ENCODE peak calls at places on chromosome 15, in nine cellular contexts. Q is fibroblast of lung; I is IMR-90; A is PC-9; F is A549; G is ascending aorta; J is hepatocyte; C is uterus; N is CD8-positive, alpha-beta T cell. V is an unnamed sample.
A peak's percentile ranks its signal among the peaks of the same experiment; 100 is the strongest.

GRCh38 chr15:92843326-92843725 is 56.8 kb upstream of the CHD2 start:
- DNase-seq in Q (no peak), I (no peak), A (no peak), F (no peak), G (no peak), J (no peak), C (no peak), N (no peak), V (no peak)

GRCh38 chr15:90414408-90415028 is 26.5 kb downstream of the IQGAP1 start:
- DNase-seq in Q (peak; percentile 60), I (peak; percentile 91), A (no peak), F (peak; percentile 41), G (no peak), J (peak; percentile 37), C (no peak), N (no peak), V (no peak)

GRCh38 chr15:49026700-49027099 is 19.5 kb downstream of the SECISBP2L start:
- DNase-seq in Q (no peak), I (no peak), A (no peak), F (no peak), G (no peak), J (no peak), C (no peak), N (no peak), V (no peak)

GRCh38 chr15:90300988-90301715 is 35.7 kb downstream of the NGRN start:
- DNase-seq in Q (peak; percentile 35), I (peak; percentile 25), A (peak; percentile 21), F (peak; percentile 84), G (no peak), J (peak; percentile 68), C (peak; percentile 56), N (peak; percentile 72), V (peak; percentile 26)

GRCh38 chr15:51688863-51689262 is 7.6 kb downstream of the SCG3 start:
- DNase-seq in Q (no peak), I (peak; percentile 7), A (no peak), F (peak; percentile 28), G (no peak), J (no peak), C (no peak), N (no peak), V (no peak)

GRCh38 chr15:73231661-73232443 is 136.9 kb downstream of the HCN4 start:
- DNase-seq in Q (peak; percentile 36), I (peak; percentile 76), A (no peak), F (no peak), G (no peak), J (no peak), C (no peak), N (no peak), V (no peak)

GRCh38 chr15:67335534-67336222 is 81.1 kb downstream of the IQCH start:
- DNase-seq in Q (no peak), I (no peak), A (no peak), F (no peak), G (no peak), J (no peak), C (no peak), N (no peak), V (no peak)

GRCh38 chr15:52256366-52256765 is 39.2 kb downstream of the MYO5C start:
- DNase-seq in Q (peak; percentile 89), I (peak; percentile 80), A (peak; percentile 55), F (peak; percentile 80), G (peak; percentile 21), J (peak; percentile 81), C (peak; percentile 65), N (peak; percentile 83), V (peak; percentile 66)

GRCh38 chr15:31177936-31178335 is 76.4 kb upstream of the TRPM1 start:
- DNase-seq in Q (no peak), I (no peak), A (no peak), F (no peak), G (no peak), J (no peak), C (no peak), N (no peak), V (no peak)

GRCh38 chr15:56760186-56760585 is 26.9 kb upstream of the ZNF280D start:
- DNase-seq in Q (peak; percentile 16), I (peak; percentile 21), A (peak; percentile 4), F (no peak), G (no peak), J (peak; percentile 39), C (no peak), N (no peak), V (no peak)

GRCh38 chr15:37053070-37053653 is 47.2 kb downstream of the MEIS2 start:
- DNase-seq in Q (peak; percentile 24), I (peak; percentile 54), A (no peak), F (no peak), G (no peak), J (no peak), C (no peak), N (no peak), V (no peak)

GRCh38 chr15:96359772-96360498 is 29.4 kb downstream of the NR2F2 start:
- DNase-seq in Q (peak; percentile 53), I (no peak), A (no peak), F (no peak), G (no peak), J (no peak), C (peak; percentile 81), N (no peak), V (no peak)

GRCh38 chr15:82146990-82147461 is 101.2 kb upstream of the MEX3B start:
- DNase-seq in Q (peak; percentile 67), I (peak; percentile 90), A (peak; percentile 45), F (peak; percentile 49), G (no peak), J (peak; percentile 25), C (no peak), N (no peak), V (no peak)

GRCh38 chr15:39974656-39975230 is 40.8 kb downstream of the EIF2AK4 start:
- DNase-seq in Q (no peak), I (peak; percentile 24), A (no peak), F (no peak), G (no peak), J (no peak), C (no peak), N (no peak), V (no peak)

GRCh38 chr15:39979606-39980005 is 45.7 kb downstream of the EIF2AK4 start:
- DNase-seq in Q (peak; percentile 54), I (peak; percentile 10), A (no peak), F (no peak), G (no peak), J (no peak), C (no peak), N (no peak), V (no peak)

DNA sequence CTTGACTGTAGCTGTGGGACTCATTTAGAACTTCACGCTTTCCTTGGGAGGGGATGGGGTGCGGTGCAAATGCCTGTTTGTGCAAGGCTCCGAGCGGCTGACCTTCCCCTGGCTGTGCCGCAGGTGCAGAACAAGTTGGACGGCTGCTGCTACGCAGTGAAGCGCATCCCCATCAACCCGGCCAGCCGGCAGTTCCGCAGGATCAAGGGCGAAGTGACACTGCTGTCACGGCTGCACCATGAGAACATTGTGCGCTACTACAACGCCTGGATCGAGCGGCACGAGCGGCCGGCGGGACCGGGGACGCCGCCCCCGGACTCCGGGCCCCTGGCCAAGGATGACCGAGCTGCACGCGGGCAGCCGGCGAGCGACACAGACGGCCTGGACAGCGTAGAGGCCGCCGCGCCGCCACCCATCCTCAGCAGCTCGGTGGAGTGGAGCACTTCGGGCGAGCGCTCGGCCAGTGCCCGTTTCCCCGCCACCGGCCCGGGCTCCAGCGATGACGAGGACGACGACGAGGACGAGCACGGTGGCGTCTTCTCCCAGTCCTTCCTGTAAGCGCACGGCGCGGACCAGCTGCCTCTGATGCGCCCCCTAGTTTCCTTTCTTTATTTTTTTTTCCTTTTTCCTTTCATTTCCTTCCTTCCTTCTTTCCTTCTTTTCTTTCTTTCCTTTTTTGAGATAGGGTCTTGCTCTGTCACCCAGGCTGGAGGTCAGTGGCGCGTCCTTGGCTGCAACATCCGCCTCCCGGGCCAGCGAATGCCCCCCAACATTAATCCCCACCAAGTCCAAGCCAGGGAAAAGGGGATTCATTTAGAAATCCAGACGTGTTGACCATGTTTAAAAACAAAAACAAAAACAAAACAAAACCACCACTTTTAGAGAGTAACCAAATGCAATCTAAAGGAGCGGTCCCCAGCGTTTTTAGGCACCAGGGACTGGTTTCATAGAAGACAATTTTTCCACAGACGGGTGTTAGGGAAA is 42.7 kb downstream of the EIF2AK4 start:
- DNase-seq in Q (peak; percentile 69), I (peak; percentile 52), A (no peak), F (no peak), G (no peak), J (peak; percentile 66), C (peak; percentile 45), N (peak; percentile 63), V (no peak)
- H3K4me3 ChIP-seq in Q (peak overlapping the region; percentile 38), I (peak overlapping the region; percentile 50), A (no peak overlapping the region), F (no peak overlapping the region), G (peak overlapping the region; percentile 44), J (no peak overlapping the region), C (peak overlapping the region; percentile 46), N (no peak overlapping the region), V (no peak overlapping the region)

DNA sequence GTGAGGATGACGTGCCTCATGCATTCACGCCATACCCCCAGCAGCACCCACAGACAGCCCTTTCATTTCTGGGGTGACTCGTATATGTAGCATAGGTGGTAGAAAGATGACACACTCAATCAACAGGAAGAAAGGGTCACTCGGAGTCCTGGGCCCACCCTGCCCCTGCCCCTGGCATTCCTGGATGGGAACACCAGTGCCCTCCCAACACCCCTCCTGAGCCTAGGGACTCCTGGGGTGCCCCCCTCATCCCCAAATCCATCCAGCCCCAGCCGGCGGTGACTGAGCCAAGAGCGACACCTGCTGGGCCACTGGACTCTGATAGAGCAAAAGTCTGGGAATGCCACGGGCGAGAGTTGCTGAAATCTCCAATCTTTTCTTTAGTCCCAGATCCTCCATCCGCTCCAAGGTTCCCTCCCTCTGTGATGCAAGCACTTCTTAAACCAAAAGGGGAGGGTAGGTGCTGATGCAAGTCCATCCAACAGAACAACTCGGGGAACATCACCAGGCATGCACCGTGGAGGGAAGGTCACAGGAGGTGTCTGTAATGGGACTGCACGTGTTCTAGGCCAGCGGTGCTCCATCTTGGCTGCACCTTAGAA is 31.1 kb downstream of the ACAN start:
- DNase-seq in Q (peak; percentile 50), I (peak; percentile 63), A (no peak), F (peak; percentile 44), G (peak; percentile 15), J (peak; percentile 59), C (peak; percentile 47), N (peak; percentile 55), V (no peak)
- TF ChIP-seq CTCF in Q (peak; percentile 60), I (peak; percentile 69), A (peak; percentile 62), F (peak; percentile 84), G (peak; percentile 88), J (peak; percentile 79), C (peak; percentile 34), N (no peak), V (peak; percentile 70)

DNA sequence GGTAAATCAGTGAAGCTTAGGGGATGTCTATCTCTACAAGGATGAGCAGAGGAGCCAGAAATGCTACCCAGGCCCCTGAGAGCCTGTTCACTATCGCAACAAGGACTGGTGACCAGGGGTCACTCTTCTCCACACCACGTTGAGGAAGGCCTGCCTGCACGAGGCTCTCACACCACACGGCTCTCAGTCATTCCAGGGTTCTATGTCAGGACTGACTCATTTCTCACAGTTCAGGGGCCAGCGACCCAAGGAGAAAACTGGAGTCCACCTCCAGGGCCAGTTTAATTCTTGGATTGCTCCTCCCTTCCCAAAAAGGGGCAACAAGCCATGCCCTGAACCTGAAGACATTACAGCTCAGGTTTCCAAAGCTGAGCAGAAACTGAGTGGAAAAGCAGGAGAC is 33.9 kb downstream of the ANP32A start:
- DNase-seq in Q (no peak), I (no peak), A (no peak), F (no peak), G (no peak), J (no peak), C (no peak), N (no peak), V (no peak)
- H3K4me3 ChIP-seq in Q (no peak overlapping the region), I (no peak overlapping the region), A (no peak overlapping the region), F (no peak overlapping the region), G (no peak overlapping the region), J (no peak overlapping the region), C (no peak overlapping the region), N (no peak overlapping the region), V (no peak overlapping the region)

GRCh38 chr15:65409284-65409631 is 13.5 kb downstream of the IGDCC4 start:
- DNase-seq in Q (peak; percentile 96), I (peak; percentile 99), A (no peak), F (no peak), G (no peak), J (no peak), C (no peak), N (no peak), V (peak; percentile 18)
- TF ChIP-seq CTCF in Q (peak; percentile 25), I (peak; percentile 24), A (no peak), F (no peak), G (no peak), J (no peak), C (no peak), N (no peak), V (no peak)

V was measured in GM12864.